ENCODE peak calls at places on chromosomes 13 and 19, in five cellular contexts. Y is neural progenitor cell, H is GM12878, J is fibroblast of lung, G is DND-41. I is an unnamed sample. For H4K20me1, the result is how much of the 10 kb centered on the place peaks cover.

GRCh38 chr19:17348700-17349099 is 11.3 kb downstream of the GTPBP3 start:
- DNase-seq in Y (peak), H (no peak), J (peak), G (no peak), I (peak)

GRCh38 chr19:33784432-33784831 is 12.2 kb upstream of the KCTD15 start:
- DNase-seq in Y (no peak), H (no peak), J (peak), G (no peak), I (no peak)

GRCh38 chr13:46803586-46803985 is 6.6 kb upstream of the ESD start:
- DNase-seq in Y (no peak), H (no peak), J (peak), G (no peak), I (no peak)

GRCh38 chr19:611506-611869 is 21.8 kb downstream of the HCN2 start:
- DNase-seq in Y (no peak), H (no peak), J (peak), G (no peak), I (no peak)

GRCh38 chr19:11405846-11406643 is 13.1 kb downstream of the RGL3 start:
- DNase-seq in Y (peak), H (no peak), J (no peak), G (no peak), I (no peak)

GRCh38 chr13:100361504-100361903 is 227.1 kb downstream of the GGACT start:
- DNase-seq in Y (no peak), H (no peak), J (peak), G (no peak), I (no peak)

GRCh38 chr13:109213714-109214113 is 572.7 kb downstream of the IRS2 start:
- DNase-seq in Y (no peak), H (no peak), J (no peak), G (no peak), I (no peak)

GRCh38 chr19:33894787-33895186 is 98.1 kb downstream of the KCTD15 start:
- DNase-seq in Y (no peak), H (no peak), J (no peak), G (no peak), I (no peak)

GRCh38 chr13:83780201-83780600 is 102.1 kb downstream of the SLITRK1 start:
- DNase-seq in Y (peak), H (no peak), J (peak), G (no peak), I (no peak)

GRCh38 chr13:46341112-46341711 is 45.8 kb downstream of the RUBCNL start:
- DNase-seq in Y (no peak), H (peak), J (peak), G (no peak), I (no peak)

GRCh38 chr19:9431475-9431874 is 3.9 kb downstream of the ZNF266 start:
- DNase-seq in Y (peak), H (no peak), J (no peak), G (peak), I (peak)

GRCh38 chr13:20125783-20126165 is 35.1 kb downstream of the GJA3 start:
- DNase-seq in Y (no peak), H (no peak), J (no peak), G (no peak), I (no peak)

GRCh38 chr19:14369399-14370168 is 11.7 kb upstream of the ADGRE5 start:
- DNase-seq in Y (no peak), H (no peak), J (peak), G (no peak), I (no peak)

GRCh38 chr13:87535911-87536310 is 135.3 kb upstream of the SLITRK5 start:
- DNase-seq in Y (no peak), H (no peak), J (no peak), G (no peak), I (no peak)

GRCh38 chr13:93824286-93824685 is 597.7 kb downstream of the GPC6 start:
- DNase-seq in Y (no peak), H (no peak), J (peak), G (no peak), I (no peak)

GRCh38 chr19:53874384-53874995 is 6.8 kb downstream of the MYADM start:
- DNase-seq in Y (no peak), H (no peak), J (no peak), G (no peak), I (no peak)

GRCh38 chr13:106052200-106052767 is 483.2 kb downstream of the EFNB2 start:
- DNase-seq in Y (peak), H (no peak), J (peak), G (no peak), I (no peak)

GRCh38 chr13:28522871-28523270 is 27.9 kb upstream of the FLT1 start:
- DNase-seq in Y (no peak), H (no peak), J (no peak), G (no peak), I (no peak)

GRCh38 chr19:40262422-40262821 is 22.7 kb downstream of the AKT2 start:
- DNase-seq in Y (no peak), H (no peak), J (no peak), G (no peak), I (no peak)

GRCh38 chr13:44653261-44653660 is 77.1 kb upstream of the TSC22D1 start:
- DNase-seq in Y (no peak), H (no peak), J (peak), G (no peak), I (peak)

GRCh38 chr19:48169585-48169973 is 565 bp downstream of the LIG1 start:
- DNase-seq in Y (peak), H (no peak), J (peak), G (peak), I (peak)

GRCh38 chr19:55684946-55685681 is 10.1 kb downstream of the EPN1 start:
- DNase-seq in Y (no peak), H (no peak), J (no peak), G (no peak), I (no peak)

GRCh38 chr19:54266133-54266532 is 9.1 kb upstream of the LILRB5 start:
- DNase-seq in Y (peak), H (peak), J (peak), G (peak), I (peak)

GRCh38 chr19:47094557-47095517 is 18.7 kb downstream of the ZC3H4 start:
- DNase-seq in Y (no peak), H (no peak), J (peak), G (peak), I (no peak)

GRCh38 chr13:102495663-102496062 is 93.8 kb upstream of the FGF14 start:
- DNase-seq in Y (no peak), H (no peak), J (no peak), G (no peak), I (no peak)

GRCh38 chr19:40908981-40909380 is 26.9 kb upstream of the CYP2A7 start:
- DNase-seq in Y (no peak), H (no peak), J (no peak), G (no peak), I (no peak)

GRCh38 chr13:40217675-40218074 is 448.8 kb downstream of the FOXO1 start:
- DNase-seq in Y (no peak), H (no peak), J (no peak), G (no peak), I (no peak)

GRCh38 chr13:45718063-45718462 is 15.9 kb downstream of the CBY2 start:
- DNase-seq in Y (peak), H (no peak), J (peak), G (no peak), I (no peak)

GRCh38 chr13:77544365-77544764 is 8.9 kb downstream of the SCEL start:
- DNase-seq in Y (no peak), H (no peak), J (peak), G (no peak), I (no peak)

GRCh38 chr13:113650731-113651148 is 7.3 kb downstream of the ATP4B start:
- DNase-seq in Y (no peak), H (no peak), J (no peak), G (no peak), I (no peak)

GRCh38 chr19:55253842-55254624 is 4.8 kb downstream of the PPP6R1 start:
- DNase-seq in Y (no peak), H (peak), J (no peak), G (peak), I (no peak)

GRCh38 chr19:4185413-4186086 is 3.1 kb downstream of the ANKRD24 start:
- DNase-seq in Y (no peak), H (no peak), J (no peak), G (no peak), I (no peak)

GRCh38 chr13:103839460-103839859 is 773.2 kb upstream of the SLC10A2 start:
- DNase-seq in Y (no peak), H (no peak), J (no peak), G (no peak), I (no peak)

GRCh38 chr19:21092107-21092506 is 10.1 kb downstream of the ZNF714 start:
- DNase-seq in Y (no peak), H (no peak), J (peak), G (no peak), I (no peak)

GRCh38 chr19:55594996-55595530 is 4.3 kb downstream of the FIZ1 start:
- DNase-seq in Y (no peak), H (no peak), J (no peak), G (no peak), I (peak)

GRCh38 chr13:57624565-57625435 is 6.7 kb upstream of the PCDH17 start:
- DNase-seq in Y (peak), H (no peak), J (peak), G (no peak), I (no peak)

GRCh38 chr19:35040474-35040825 is 1.1 kb upstream of the HPN start:
- DNase-seq in Y (no peak), H (no peak), J (no peak), G (no peak), I (no peak)
- H3K4me3 ChIP-seq in Y (no peak), H (no peak), J (no peak), G (no peak), I (no peak)

GRCh38 chr13:36207672-36208071 is 6.7 kb downstream of the SOHLH2 start:
- DNase-seq in Y (no peak), H (no peak), J (no peak), G (no peak), I (no peak)
- TF ChIP-seq CTCF in Y (no peak), H (no peak), J (no peak), G (no peak), I (no peak)

DNA sequence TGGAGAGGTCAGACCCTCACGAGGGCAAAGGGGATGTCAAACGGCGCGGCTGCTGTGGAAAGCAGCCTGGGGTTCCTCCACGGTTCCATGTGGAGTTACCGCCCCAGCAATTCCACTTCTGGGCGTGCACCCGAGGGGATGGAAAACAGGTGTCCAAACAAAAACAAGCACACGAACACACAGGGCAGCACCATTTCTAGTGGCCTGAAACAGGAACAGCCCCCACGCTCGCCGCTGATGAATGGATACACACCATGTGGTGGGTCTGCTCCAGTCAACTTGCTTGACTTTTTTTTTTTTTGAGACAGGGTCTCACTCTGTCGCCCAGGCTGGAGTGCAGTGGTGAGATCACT is 11.2 kb downstream of the AP3D1 start:
- DNase-seq in Y (no peak), H (no peak), J (no peak), G (no peak), I (no peak)
- H4K20me1 ChIP-seq in Y (half or more), H (under half), J (under half), G (half or more), I (half or more)

GRCh38 chr19:50724522-50725217 is 1.5 kb downstream of the CLEC11A start:
- DNase-seq in Y (peak), H (peak), J (peak), G (peak), I (no peak)

GRCh38 chr19:50728084-50728737 is 5.0 kb downstream of the CLEC11A start:
- DNase-seq in Y (peak), H (no peak), J (peak), G (no peak), I (no peak)

GRCh38 chr19:50725218-50725931 is 2.2 kb downstream of the CLEC11A start:
- DNase-seq in Y (no peak), H (no peak), J (no peak), G (no peak), I (no peak)

GRCh38 chr19:50723735-50724521 is 764 bp downstream of the CLEC11A start:
- DNase-seq in Y (no peak), H (no peak), J (no peak), G (no peak), I (no peak)

DNA sequence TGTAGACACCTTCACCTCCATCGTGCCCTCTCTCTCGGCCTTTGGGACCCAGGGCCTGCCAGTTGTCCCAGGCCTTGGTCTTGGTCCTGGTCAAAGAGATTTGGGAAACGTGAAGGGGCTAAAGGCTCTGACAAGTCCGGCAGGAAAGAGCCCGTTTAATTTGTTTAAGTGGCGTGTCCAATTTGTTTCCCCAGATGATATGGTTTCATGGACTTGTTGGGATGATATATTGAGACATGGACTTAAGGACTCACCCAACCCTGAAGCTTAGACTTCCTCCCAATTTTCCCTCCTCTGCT is 2.7 kb downstream of the CLEC11A start:
- DNase-seq in Y (no peak), H (no peak), J (no peak), G (no peak), I (no peak)
- H3K4me3 ChIP-seq in Y (peak), H (no peak), J (peak), G (peak), I (no peak)

GRCh38 chr19:18847516-18848463 is 16.0 kb downstream of the UPF1 start:
- DNase-seq in Y (no peak), H (no peak), J (no peak), G (no peak), I (no peak)

GRCh38 chr19:18846862-18847515 is 15.2 kb downstream of the UPF1 start:
- DNase-seq in Y (peak), H (no peak), J (peak), G (peak), I (peak)

GRCh38 chr19:18850560-18851375 is 19.0 kb downstream of the UPF1 start:
- DNase-seq in Y (no peak), H (no peak), J (no peak), G (no peak), I (no peak)

GRCh38 chr19:18849838-18850400 is 18.2 kb downstream of the UPF1 start:
- DNase-seq in Y (no peak), H (no peak), J (no peak), G (no peak), I (no peak)

DNA sequence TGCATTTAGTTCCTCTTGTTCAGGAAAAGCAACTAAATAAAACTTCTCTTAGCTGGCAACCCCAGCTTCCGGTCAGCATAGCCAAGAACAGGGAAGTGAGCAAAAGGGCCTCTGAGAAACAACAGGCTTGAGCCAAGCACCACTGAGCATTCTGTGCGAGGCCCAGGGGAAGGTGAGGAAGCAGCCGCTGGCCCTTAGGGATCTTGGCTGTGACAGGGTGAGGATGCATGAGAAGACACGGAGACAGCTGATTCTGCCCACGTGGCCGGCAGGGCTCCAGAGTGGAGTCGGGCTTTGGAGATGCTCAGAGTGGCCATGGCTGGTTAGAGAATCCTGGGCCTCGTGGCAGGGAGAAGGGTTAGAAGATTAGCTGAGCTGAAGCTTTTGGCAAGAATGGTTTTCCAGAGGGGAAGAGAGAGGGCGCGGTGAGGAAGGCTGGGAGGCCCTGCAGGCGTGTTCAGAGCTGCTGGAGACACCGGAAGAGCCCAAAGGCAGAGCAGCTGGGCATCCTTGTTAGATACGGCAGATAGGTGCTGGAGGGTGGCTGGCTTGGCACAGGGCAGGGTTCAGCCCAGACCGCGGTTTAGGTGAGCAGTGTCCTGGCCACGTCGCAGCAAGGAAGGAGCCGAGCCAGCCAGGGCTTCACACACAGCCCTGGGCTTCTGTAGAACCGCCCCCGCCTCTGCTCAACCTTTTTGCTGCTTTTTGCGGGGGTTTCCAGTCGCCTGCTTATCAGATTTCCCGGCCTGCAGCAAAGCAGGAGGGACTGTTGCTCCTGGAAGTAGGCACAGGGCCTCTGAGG is 17.3 kb downstream of the UPF1 start:
- DNase-seq in Y (no peak), H (no peak), J (no peak), G (no peak), I (no peak)
- TF ChIP-seq CTCF in Y (no peak), H (no peak), J (no peak), G (no peak), I (no peak)

DNA sequence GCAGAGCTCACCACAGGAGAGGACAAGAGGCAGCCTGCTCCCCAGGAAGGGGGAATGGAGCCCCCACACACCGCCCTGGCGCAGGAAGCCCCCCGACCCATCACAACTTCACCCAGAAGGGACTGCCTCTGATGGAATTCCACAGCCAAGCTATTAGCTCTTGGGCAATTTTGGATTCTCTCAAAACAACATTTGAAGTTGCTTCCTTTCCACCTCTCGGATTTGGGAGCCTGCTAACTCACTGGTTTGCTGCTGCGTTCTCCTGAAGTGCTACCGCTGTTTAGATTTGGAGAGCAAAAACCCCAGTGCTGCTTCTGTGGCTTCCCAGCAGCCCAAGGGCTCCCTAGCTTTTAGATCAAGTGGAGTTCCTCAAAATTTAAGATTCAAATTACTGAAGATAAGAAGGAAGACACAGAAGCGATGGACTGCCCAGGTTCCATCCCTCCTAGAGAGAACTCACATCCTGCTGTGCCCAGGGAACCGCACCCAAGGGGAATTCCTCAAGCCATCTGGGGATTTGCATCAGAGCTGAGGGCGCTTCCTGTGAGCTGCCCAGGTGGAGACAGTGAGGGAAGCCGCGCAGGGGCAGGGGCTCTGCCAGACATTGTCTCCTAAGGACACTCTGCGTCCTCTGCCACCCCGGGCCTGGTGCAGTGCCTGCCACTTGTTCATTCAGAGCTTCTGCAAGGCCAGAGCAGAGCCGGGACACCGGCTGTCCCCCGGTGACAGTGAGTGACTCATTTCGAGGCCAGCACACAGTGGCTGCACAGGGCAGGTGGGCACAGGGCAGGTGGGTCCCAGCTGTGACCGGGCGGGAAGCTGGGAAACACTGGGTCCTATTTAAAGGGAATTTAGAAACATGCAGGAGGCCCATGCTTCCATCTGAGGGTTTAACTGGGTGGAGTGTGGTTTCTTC is 45.5 kb downstream of the COL4A1 start:
- DNase-seq in Y (peak), H (no peak), J (no peak), G (no peak), I (peak)
- H4K20me1 ChIP-seq in Y (under half), H (under half), J (under half), G (under half), I (under half)

GRCh38 chr19:31347828-31348314 is 1.4 kb downstream of the TSHZ3 start:
- DNase-seq in Y (no peak), H (no peak), J (peak), G (no peak), I (no peak)
- H3K4me3 ChIP-seq in Y (peak), H (no peak), J (peak), G (peak), I (no peak)

GRCh38 chr13:33015275-33015674 is 948 bp upstream of the KL start:
- DNase-seq in Y (no peak), H (no peak), J (no peak), G (no peak), I (no peak)

GRCh38 chr13:33016414-33017409 is at the start of gene KL:
- DNase-seq in Y (peak), H (no peak), J (peak), G (no peak), I (no peak)

GRCh38 chr13:33015791-33016323 is 366 bp upstream of the KL start:
- DNase-seq in Y (peak), H (no peak), J (no peak), G (no peak), I (peak)

GRCh38 chr13:33017410-33017929 is 1.2 kb downstream of the KL start:
- DNase-seq in Y (peak), H (peak), J (peak), G (no peak), I (peak)

DNA sequence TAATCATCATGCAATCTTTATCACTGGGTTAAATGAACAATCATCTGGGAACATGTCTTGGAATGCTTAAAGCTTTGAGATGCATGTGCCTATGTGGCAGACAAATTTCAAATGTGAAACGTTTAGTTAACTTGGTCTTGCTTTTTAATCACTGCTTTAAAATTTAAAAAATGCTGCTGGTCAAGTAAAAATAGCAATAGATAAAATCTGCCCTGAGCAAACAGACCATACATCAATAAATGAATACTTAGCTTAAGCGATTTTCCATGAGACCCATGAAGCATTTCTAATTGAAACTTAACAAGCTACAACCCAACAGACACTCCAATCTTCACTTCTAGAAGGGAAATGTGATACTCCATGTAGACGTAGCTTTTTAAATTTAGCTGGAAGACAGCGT is 1.9 kb upstream of the KL start:
- DNase-seq in Y (no peak), H (no peak), J (peak), G (no peak), I (no peak)
- TF ChIP-seq CTCF in Y (no peak), H (no peak), J (no peak), G (no peak), I (no peak)

I was measured in PC-9.